ENCODE peak calls at places on chromosome 9, in six cellular contexts. One of them, this sample, is unnamed.

GRCh38 chr9:127904518-127904887 is 5.1 kb upstream of the ST6GALNAC6 start:
- DNase-seq in neuronal stem cell: no peak
- DNase-seq in IMR-90: no peak
- DNase-seq in H9: peak; percentile 66
- DNase-seq in H1: peak; percentile 56
- DNase-seq in mesenchymal stem cell: no peak
- DNase-seq in this sample: no peak

GRCh38 chr9:136010176-136010575 is 49.0 kb upstream of the UBAC1 start:
- DNase-seq in neuronal stem cell: no peak
- DNase-seq in mesenchymal stem cell: no peak
- DNase-seq in H9: no peak
- DNase-seq in IMR-90: no peak
- DNase-seq in H1: no peak
- DNase-seq in this sample: no peak

GRCh38 chr9:109117856-109118801 is 1.6 kb downstream of the TMEM245 start:
- DNase-seq in H9: no peak
- DNase-seq in H1: no peak
- DNase-seq in IMR-90: peak; percentile 89
- DNase-seq in neuronal stem cell: no peak
- DNase-seq in mesenchymal stem cell: peak; percentile 96
- DNase-seq in this sample: peak; percentile 18

GRCh38 chr9:132069046-132069898 is 10.4 kb downstream of the MED27 start:
- DNase-seq in mesenchymal stem cell: peak; percentile 47
- DNase-seq in neuronal stem cell: no peak
- DNase-seq in H1: no peak
- DNase-seq in H9: no peak
- DNase-seq in IMR-90: peak; percentile 72
- DNase-seq in this sample: no peak

GRCh38 chr9:103804077-103804735 is 289.9 kb upstream of the SMC2 start:
- DNase-seq in mesenchymal stem cell: no peak
- DNase-seq in H9: no peak
- DNase-seq in neuronal stem cell: no peak
- DNase-seq in IMR-90: no peak
- DNase-seq in H1: no peak
- DNase-seq in this sample: no peak

GRCh38 chr9:97570899-97571298 is 62.3 kb downstream of the TSTD2 start:
- DNase-seq in H1: peak; percentile 29
- DNase-seq in neuronal stem cell: no peak
- DNase-seq in H9: no peak
- DNase-seq in mesenchymal stem cell: no peak
- DNase-seq in IMR-90: no peak
- DNase-seq in this sample: no peak

GRCh38 chr9:127557998-127558546 is 54.0 kb upstream of the STXBP1 start:
- DNase-seq in H9: no peak
- DNase-seq in IMR-90: no peak
- DNase-seq in neuronal stem cell: no peak
- DNase-seq in H1: no peak
- DNase-seq in mesenchymal stem cell: no peak
- DNase-seq in this sample: no peak

GRCh38 chr9:131320031-131320685 is 30.6 kb downstream of the PLPP7 start:
- DNase-seq in mesenchymal stem cell: no peak
- DNase-seq in H9: no peak
- DNase-seq in H1: no peak
- DNase-seq in neuronal stem cell: no peak
- DNase-seq in IMR-90: no peak
- DNase-seq in this sample: peak; percentile 87

GRCh38 chr9:135277219-135278201 is 190.0 kb downstream of the OLFM1 start:
- DNase-seq in IMR-90: no peak
- DNase-seq in mesenchymal stem cell: no peak
- DNase-seq in neuronal stem cell: no peak
- DNase-seq in H1: no peak
- DNase-seq in H9: no peak
- DNase-seq in this sample: no peak

GRCh38 chr9:136686794-136687711 is at the start of gene AGPAT2:
- DNase-seq in H9: peak; percentile 67
- DNase-seq in mesenchymal stem cell: peak; percentile 51
- DNase-seq in IMR-90: peak; percentile 36
- DNase-seq in H1: peak; percentile 71
- DNase-seq in neuronal stem cell: no peak
- DNase-seq in this sample: no peak

GRCh38 chr9:127938298-127938690 is 640 bp upstream of the DPM2 start:
- DNase-seq in IMR-90: no peak
- DNase-seq in H9: peak; percentile 58
- DNase-seq in mesenchymal stem cell: no peak
- DNase-seq in H1: peak; percentile 72
- DNase-seq in neuronal stem cell: no peak
- DNase-seq in this sample: no peak

GRCh38 chr9:75889977-75890540 is 414 bp upstream of the PCSK5 start:
- DNase-seq in mesenchymal stem cell: peak; percentile 84
- DNase-seq in H1: no peak
- DNase-seq in IMR-90: peak; percentile 63
- DNase-seq in H9: no peak
- DNase-seq in neuronal stem cell: no peak
- DNase-seq in this sample: peak; percentile 58

GRCh38 chr9:93154293-93154903 is 20.3 kb upstream of the NINJ1 start:
- DNase-seq in neuronal stem cell: peak; percentile 53
- DNase-seq in H1: peak; percentile 84
- DNase-seq in IMR-90: no peak
- DNase-seq in mesenchymal stem cell: no peak
- DNase-seq in H9: peak; percentile 87
- DNase-seq in this sample: no peak

GRCh38 chr9:135515083-135515511 is 6.1 kb upstream of the LCN1 start:
- DNase-seq in IMR-90: no peak
- DNase-seq in H1: no peak
- DNase-seq in mesenchymal stem cell: no peak
- DNase-seq in H9: peak; percentile 23
- DNase-seq in neuronal stem cell: no peak
- DNase-seq in this sample: no peak

GRCh38 chr9:121380941-121381340 is 10.9 kb upstream of the STOM start:
- DNase-seq in neuronal stem cell: no peak
- DNase-seq in IMR-90: no peak
- DNase-seq in H1: no peak
- DNase-seq in H9: no peak
- DNase-seq in mesenchymal stem cell: no peak
- DNase-seq in this sample: no peak

GRCh38 chr9:93536167-93536566 is 40.2 kb upstream of the PHF2 start:
- DNase-seq in H1: no peak
- DNase-seq in H9: no peak
- DNase-seq in neuronal stem cell: no peak
- DNase-seq in mesenchymal stem cell: no peak
- DNase-seq in IMR-90: no peak
- DNase-seq in this sample: no peak

GRCh38 chr9:117101003-117101402 is 313.9 kb downstream of the ASTN2 start:
- DNase-seq in mesenchymal stem cell: no peak
- DNase-seq in H9: no peak
- DNase-seq in neuronal stem cell: no peak
- DNase-seq in H1: no peak
- DNase-seq in IMR-90: no peak
- DNase-seq in this sample: no peak

GRCh38 chr9:16501098-16501663 is 369.3 kb downstream of the BNC2 start:
- DNase-seq in IMR-90: peak; percentile 77
- DNase-seq in mesenchymal stem cell: no peak
- DNase-seq in H9: no peak
- DNase-seq in H1: no peak
- DNase-seq in neuronal stem cell: no peak
- DNase-seq in this sample: no peak

GRCh38 chr9:78144663-78145377 is 91.1 kb upstream of the CEP78 start:
- DNase-seq in neuronal stem cell: no peak
- DNase-seq in IMR-90: no peak
- DNase-seq in H1: no peak
- DNase-seq in H9: no peak
- DNase-seq in mesenchymal stem cell: no peak
- DNase-seq in this sample: peak; percentile 8

GRCh38 chr9:126399789-126400188 is 73.2 kb downstream of the MVB12B start:
- DNase-seq in H1: no peak
- DNase-seq in neuronal stem cell: no peak
- DNase-seq in H9: no peak
- DNase-seq in IMR-90: no peak
- DNase-seq in mesenchymal stem cell: no peak
- DNase-seq in this sample: no peak

GRCh38 chr9:121671612-121672155 is 20.2 kb downstream of the DAB2IP start:
- DNase-seq in H9: no peak
- DNase-seq in neuronal stem cell: no peak
- DNase-seq in mesenchymal stem cell: no peak
- DNase-seq in H1: no peak
- DNase-seq in IMR-90: peak; percentile 28
- DNase-seq in this sample: peak; percentile 70

GRCh38 chr9:134174073-134174449 is 9.7 kb upstream of the RNU6ATAC start:
- DNase-seq in H1: no peak
- DNase-seq in mesenchymal stem cell: no peak
- DNase-seq in neuronal stem cell: no peak
- DNase-seq in IMR-90: no peak
- DNase-seq in H9: no peak
- DNase-seq in this sample: no peak

GRCh38 chr9:114382951-114383865 is 4.6 kb downstream of the AKNA start:
- DNase-seq in mesenchymal stem cell: peak; percentile 90
- DNase-seq in IMR-90: peak; percentile 50
- DNase-seq in neuronal stem cell: no peak
- DNase-seq in H1: peak; percentile 75
- DNase-seq in H9: peak; percentile 68
- DNase-seq in this sample: peak; percentile 24

GRCh38 chr9:19720374-19720773 is 68.5 kb downstream of the SLC24A2 start:
- DNase-seq in neuronal stem cell: peak; percentile 73
- DNase-seq in H1: no peak
- DNase-seq in H9: no peak
- DNase-seq in mesenchymal stem cell: peak; percentile 55
- DNase-seq in IMR-90: peak; percentile 39
- DNase-seq in this sample: peak; percentile 65

GRCh38 chr9:34611811-34612787 is at the start of gene RPP25L:
- DNase-seq in IMR-90: peak; percentile 78
- DNase-seq in H1: peak; percentile 88
- DNase-seq in neuronal stem cell: peak; percentile 87
- DNase-seq in mesenchymal stem cell: peak; percentile 90
- DNase-seq in H9: peak; percentile 81
- DNase-seq in this sample: peak; percentile 84
- H4K8ac ChIP-seq in IMR-90: peak within 1 kb of the TSS; percentile 99
- H4K8ac ChIP-seq in H1: peak within 1 kb of the TSS; percentile 95
- H4K8ac ChIP-seq in neuronal stem cell: no peak within 1 kb of the TSS
- H4K8ac ChIP-seq in mesenchymal stem cell: peak within 1 kb of the TSS; percentile 97
- H4K8ac ChIP-seq in H9: no peak within 1 kb of the TSS
- H4K8ac ChIP-seq in this sample: peak within 1 kb of the TSS; percentile 72

GRCh38 chr9:125160750-125161149 is 17.4 kb upstream of the SCAI start:
- DNase-seq in IMR-90: no peak
- DNase-seq in H1: no peak
- DNase-seq in H9: no peak
- DNase-seq in mesenchymal stem cell: no peak
- DNase-seq in neuronal stem cell: no peak
- DNase-seq in this sample: no peak

GRCh38 chr9:125151730-125152129 is 8.4 kb upstream of the SCAI start:
- DNase-seq in H9: no peak
- DNase-seq in mesenchymal stem cell: no peak
- DNase-seq in H1: no peak
- DNase-seq in IMR-90: no peak
- DNase-seq in neuronal stem cell: no peak
- DNase-seq in this sample: no peak

GRCh38 chr9:125153712-125154367 is 10.5 kb upstream of the SCAI start:
- DNase-seq in H9: no peak
- DNase-seq in IMR-90: no peak
- DNase-seq in H1: no peak
- DNase-seq in mesenchymal stem cell: no peak
- DNase-seq in neuronal stem cell: no peak
- DNase-seq in this sample: peak; percentile 49

GRCh38 chr9:125161284-125161918 is 18.1 kb upstream of the SCAI start:
- DNase-seq in H1: no peak
- DNase-seq in mesenchymal stem cell: no peak
- DNase-seq in neuronal stem cell: no peak
- DNase-seq in H9: no peak
- DNase-seq in IMR-90: no peak
- DNase-seq in this sample: peak; percentile 26

GRCh38 chr9:125156551-125156950 is 13.2 kb upstream of the SCAI start:
- DNase-seq in H1: no peak
- DNase-seq in IMR-90: no peak
- DNase-seq in neuronal stem cell: no peak
- DNase-seq in H9: no peak
- DNase-seq in mesenchymal stem cell: no peak
- DNase-seq in this sample: no peak
- H2AFZ ChIP-seq in H1: no peak overlapping the region
- H2AFZ ChIP-seq in IMR-90: no peak overlapping the region
- H2AFZ ChIP-seq in neuronal stem cell: no peak overlapping the region
- H2AFZ ChIP-seq in H9: no peak overlapping the region
- H2AFZ ChIP-seq in mesenchymal stem cell: no peak overlapping the region
- H2AFZ ChIP-seq in this sample: no peak overlapping the region

DNA sequence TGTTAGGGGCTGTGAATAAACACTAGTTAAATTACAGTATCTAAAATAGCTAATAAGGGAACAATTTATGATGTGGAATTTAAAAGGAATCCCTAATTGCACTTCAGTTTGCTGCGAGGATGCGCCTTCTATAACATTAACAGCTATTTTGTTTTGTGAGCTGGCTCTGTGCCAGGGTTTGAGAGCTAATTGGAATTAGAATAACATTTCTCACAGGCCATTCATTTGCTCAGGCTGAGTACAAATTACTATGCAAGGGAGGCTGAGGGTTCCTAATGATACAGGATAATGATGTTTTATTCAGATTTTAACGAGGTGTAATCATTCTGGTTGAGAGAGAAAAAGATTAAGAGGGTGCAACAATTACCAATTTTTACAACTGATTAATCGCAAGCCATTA is 576.7 kb downstream of the TLE1 start:
- DNase-seq in H9: no peak
- DNase-seq in neuronal stem cell: no peak
- DNase-seq in mesenchymal stem cell: no peak
- DNase-seq in IMR-90: no peak
- DNase-seq in H1: no peak
- DNase-seq in this sample: no peak
- H3K4me1 ChIP-seq in H9: peaks cover 9% of the 10 kb centered on the region
- H3K4me1 ChIP-seq in neuronal stem cell: no peaks in the 10 kb centered on the region
- H3K4me1 ChIP-seq in mesenchymal stem cell: no peaks in the 10 kb centered on the region
- H3K4me1 ChIP-seq in IMR-90: peaks cover 2% of the 10 kb centered on the region
- H3K4me1 ChIP-seq in H1: peaks cover 2% of the 10 kb centered on the region
- H3K4me1 ChIP-seq in this sample: no peaks in the 10 kb centered on the region

GRCh38 chr9:224540-225520 is 10.2 kb downstream of the DOCK8 start:
- DNase-seq in H9: no peak
- DNase-seq in mesenchymal stem cell: no peak
- DNase-seq in neuronal stem cell: no peak
- DNase-seq in IMR-90: no peak
- DNase-seq in H1: no peak
- DNase-seq in this sample: peak; percentile 62
- H4K8ac ChIP-seq in H9: no peak overlapping the region
- H4K8ac ChIP-seq in mesenchymal stem cell: no peak overlapping the region
- H4K8ac ChIP-seq in neuronal stem cell: no peak overlapping the region
- H4K8ac ChIP-seq in IMR-90: no peak overlapping the region
- H4K8ac ChIP-seq in H1: no peak overlapping the region
- H4K8ac ChIP-seq in this sample: no peak overlapping the region

GRCh38 chr9:89844075-89844474 is 239.3 kb downstream of the GADD45G start:
- DNase-seq in IMR-90: no peak
- DNase-seq in mesenchymal stem cell: no peak
- DNase-seq in H1: no peak
- DNase-seq in neuronal stem cell: no peak
- DNase-seq in H9: no peak
- DNase-seq in this sample: no peak
- H2AFZ ChIP-seq in IMR-90: no peak overlapping the region
- H2AFZ ChIP-seq in mesenchymal stem cell: no peak overlapping the region
- H2AFZ ChIP-seq in H1: no peak overlapping the region
- H2AFZ ChIP-seq in neuronal stem cell: no peak overlapping the region
- H2AFZ ChIP-seq in H9: no peak overlapping the region
- H2AFZ ChIP-seq in this sample: no peak overlapping the region